ENCODE peak calls at places on chromosomes 11 and 22, in seven cellular contexts. Q is cardiac muscle cell; E is kidney; H is left ventricle myocardium inferior; O is CD4-positive, alpha-beta T cell; N is heart left ventricle; P is breast epithelium. V is an unnamed sample.

GRCh38 chr11:126419801-126420729 is 64.6 kb downstream of the ST3GAL4 start:
- DNase-seq in E (peak), H (no peak), O (no peak), Q (peak), P (no peak), N (no peak), V (no peak)

GRCh38 chr11:88169481-88169880 is 5.8 kb downstream of the RAB38 start:
- DNase-seq in Q (peak), H (no peak), P (no peak), N (no peak), E (no peak), O (no peak), V (no peak)

GRCh38 chr11:33598426-33599069 is 102.1 kb downstream of the C11orf91 start:
- DNase-seq in P (no peak), Q (no peak), O (no peak), E (no peak), N (no peak), H (no peak), V (no peak)

GRCh38 chr22:44668190-44668885 is 33.7 kb upstream of the PRR5 start:
- DNase-seq in H (no peak), O (peak), P (no peak), E (peak), N (peak), Q (peak), V (no peak)

GRCh38 chr11:75934851-75935250 is 119.8 kb downstream of the UVRAG start:
- DNase-seq in P (no peak), Q (no peak), O (no peak), N (no peak), H (no peak), E (no peak), V (no peak)

GRCh38 chr11:120344302-120345004 is 8.2 kb downstream of the ARHGEF12 start:
- DNase-seq in H (no peak), O (no peak), E (no peak), P (no peak), Q (peak), N (no peak), V (no peak)

GRCh38 chr22:19120829-19121630 is 1.2 kb downstream of the DGCR2 start:
- DNase-seq in E (no peak), Q (no peak), P (peak), O (no peak), N (peak), H (no peak), V (peak)

GRCh38 chr11:12684821-12685220 is 10.6 kb downstream of the TEAD1 start:
- DNase-seq in P (no peak), O (no peak), E (no peak), H (no peak), Q (no peak), N (no peak), V (no peak)

GRCh38 chr11:390175-390574 is 3.8 kb upstream of the PKP3 start:
- DNase-seq in P (no peak), E (no peak), Q (no peak), H (no peak), O (no peak), N (no peak), V (no peak)

GRCh38 chr22:47591709-47592108 is 829.3 kb downstream of the TBC1D22A start:
- DNase-seq in O (no peak), H (no peak), P (no peak), E (no peak), N (no peak), Q (no peak), V (no peak)

GRCh38 chr22:37044634-37045625 is 6.6 kb upstream of the KCTD17 start:
- DNase-seq in H (no peak), Q (no peak), P (no peak), E (no peak), O (no peak), N (no peak), V (no peak)

GRCh38 chr11:34168642-34169051 is 63.2 kb downstream of the NAT10 start:
- DNase-seq in E (peak), O (no peak), Q (no peak), N (no peak), P (no peak), H (no peak), V (no peak)

GRCh38 chr11:34860034-34860433 is 56.1 kb downstream of the APIP start:
- DNase-seq in Q (no peak), H (no peak), P (no peak), N (no peak), O (no peak), E (no peak), V (no peak)

GRCh38 chr11:733072-733471 is 14.2 kb upstream of the TALDO1 start:
- DNase-seq in H (no peak), N (no peak), P (no peak), Q (no peak), E (no peak), O (no peak), V (no peak)

GRCh38 chr11:101860694-101861371 is 54.0 kb upstream of the CEP126 start:
- DNase-seq in Q (peak), P (peak), H (no peak), N (peak), E (peak), O (peak), V (peak)

GRCh38 chr11:85664561-85665481 is at the start of gene CREBZF:
- DNase-seq in E (peak), H (peak), P (peak), Q (peak), O (peak), N (peak), V (peak)
- TF ChIP-seq CTCF in E (no peak), H (no peak), P (peak), Q (no peak), O (no peak), N (no peak), V (no peak)

GRCh38 chr11:97722065-97722464 is 1298.7 kb upstream of the CNTN5 start:
- DNase-seq in P (no peak), N (peak), O (no peak), E (peak), H (no peak), Q (peak), V (peak)
- H3K27ac ChIP-seq in P (no peak), N (peak), O (no peak), E (no peak), H (peak), Q (no peak), V (peak)

GRCh38 chr11:10694481-10695239 is 1.1 kb upstream of the IRAG1 start:
- DNase-seq in H (no peak), O (no peak), E (no peak), P (no peak), N (no peak), Q (peak), V (no peak)
- TF ChIP-seq CTCF in H (no peak), O (no peak), E (no peak), P (no peak), N (no peak), Q (no peak), V (no peak)

GRCh38 chr22:32837142-32837541 is 35.6 kb downstream of the TIMP3 start:
- DNase-seq in P (no peak), N (no peak), Q (no peak), H (no peak), O (no peak), E (no peak), V (no peak)

GRCh38 chr22:32836286-32836859 is 34.9 kb downstream of the TIMP3 start:
- DNase-seq in E (no peak), P (no peak), N (no peak), O (no peak), H (no peak), Q (peak), V (peak)

GRCh38 chr22:32841175-32841574 is 39.7 kb downstream of the TIMP3 start:
- DNase-seq in H (no peak), E (no peak), N (no peak), Q (no peak), O (no peak), P (no peak), V (no peak)

GRCh38 chr22:32839776-32840571 is 38.5 kb downstream of the TIMP3 start:
- DNase-seq in P (no peak), E (no peak), H (peak), Q (peak), O (no peak), N (peak), V (no peak)

GRCh38 chr22:32837803-32838202 is 36.3 kb downstream of the TIMP3 start:
- DNase-seq in N (no peak), H (no peak), E (no peak), Q (no peak), O (no peak), P (no peak), V (no peak)
- H3K27ac ChIP-seq in N (peak), H (peak), E (no peak), Q (no peak), O (no peak), P (peak), V (no peak)

GRCh38 chr11:94964934-94965333 is 8.4 kb downstream of the CWC15 start:
- DNase-seq in Q (no peak), O (no peak), N (no peak), E (no peak), P (no peak), H (no peak), V (no peak)

GRCh38 chr11:94974178-94974577 is 669 bp downstream of the KDM4D start:
- DNase-seq in O (no peak), H (no peak), Q (no peak), E (no peak), P (no peak), N (no peak), V (no peak)

GRCh38 chr11:94973099-94973968 is at the start of the genes CWC15 and KDM4D:
- DNase-seq in E (peak), N (peak), Q (peak), P (peak), H (peak), O (peak), V (peak)

GRCh38 chr11:94968334-94968958 is 4.9 kb downstream of the CWC15 start:
- DNase-seq in O (no peak), H (no peak), N (no peak), Q (peak), P (no peak), E (no peak), V (peak)
- TF ChIP-seq CTCF in O (peak), H (peak), N (peak), Q (peak), P (peak), E (peak), V (peak)

GRCh38 chr11:6191733-6192132 is 7.3 kb upstream of the OR52W1 start:
- DNase-seq in H (no peak), Q (no peak), O (no peak), N (no peak), P (no peak), E (no peak), V (no peak)
- H3K27ac ChIP-seq in H (no peak), Q (no peak), O (no peak), N (no peak), P (no peak), E (no peak), V (no peak)